ENCODE peak calls at places on chromosomes 1 and 21, in eight cellular contexts. U is CD8-positive, alpha-beta T cell; T is activated CD8-positive, alpha-beta memory T cell treated with anti-CD3 and anti-CD28 coated beads for 24 hours; F is psoas muscle; V is globus pallidus; S is MV-4-11; Z is activated CD4-positive, alpha-beta T cell treated with anti-CD3 and anti-CD28 coated beads for 4 hours; L is AG08395. N is an unnamed sample.

GRCh38 chr21:46667191-46667734 is 31.8 kb downstream of the PRMT2 start:
- DNase-seq in U (no peak), T (peak; percentile 71), F (peak; percentile 44), V (no peak), S (no peak), Z (no peak), L (peak; percentile 9), N (peak; percentile 27)

GRCh38 chr1:201702936-201703335 is 126.0 kb upstream of the IPO9 start:
- DNase-seq in U (no peak), T (no peak), F (no peak), V (no peak), S (no peak), Z (no peak), L (no peak), N (no peak)

GRCh38 chr1:193438312-193438711 is 251.9 kb upstream of the B3GALT2 start:
- DNase-seq in U (no peak), T (no peak), F (no peak), V (no peak), S (no peak), Z (no peak), L (no peak), N (no peak)

GRCh38 chr1:214386747-214387146 is 105.8 kb downstream of the SMYD2 start:
- DNase-seq in U (no peak), T (no peak), F (peak; percentile 65), V (no peak), S (peak; percentile 41), Z (no peak), L (peak; percentile 53), N (no peak)

GRCh38 chr1:206507395-206508129 is at the start of gene RASSF5:
- DNase-seq in U (peak; percentile 83), T (peak; percentile 93), F (peak; percentile 84), V (no peak), S (peak; percentile 54), Z (peak; percentile 76), L (peak; percentile 79), N (peak; percentile 83)

GRCh38 chr1:202160377-202160940 is at the start of gene PTPN7:
- DNase-seq in U (peak; percentile 86), T (peak; percentile 93), F (no peak), V (no peak), S (peak; percentile 74), Z (peak; percentile 92), L (no peak), N (peak; percentile 86)

GRCh38 chr1:201649776-201650607 is 111.1 kb downstream of the NAV1 start:
- DNase-seq in U (no peak), T (no peak), F (peak; percentile 87), V (peak; percentile 77), S (peak; percentile 37), Z (no peak), L (peak; percentile 63), N (peak; percentile 2)

GRCh38 chr1:199282910-199283309 is 644.1 kb downstream of the PTPRC start:
- DNase-seq in U (no peak), T (no peak), F (no peak), V (no peak), S (peak; percentile 36), Z (no peak), L (no peak), N (no peak)

GRCh38 chr21:41593784-41594138 is 85.8 kb upstream of the TMPRSS2 start:
- DNase-seq in U (no peak), T (no peak), F (no peak), V (no peak), S (no peak), Z (no peak), L (no peak), N (no peak)

GRCh38 chr21:27298465-27298864 is 331.6 kb upstream of the ADAMTS5 start:
- DNase-seq in U (no peak), T (no peak), F (no peak), V (no peak), S (no peak), Z (no peak), L (no peak), N (no peak)

GRCh38 chr21:45824546-45825208 is 156.9 kb upstream of the COL6A1 start:
- DNase-seq in U (no peak), T (peak; percentile 54), F (no peak), V (no peak), S (no peak), Z (no peak), L (no peak), N (no peak)

GRCh38 chr1:160064164-160064563 is 5.8 kb downstream of the KCNJ10 start:
- DNase-seq in U (no peak), T (no peak), F (no peak), V (no peak), S (peak; percentile 13), Z (no peak), L (no peak), N (no peak)

GRCh38 chr1:23007106-23007505 is 8.5 kb downstream of the TEX46 start:
- DNase-seq in U (no peak), T (no peak), F (no peak), V (no peak), S (no peak), Z (no peak), L (no peak), N (no peak)

GRCh38 chr1:156727914-156728598 is at the start of gene METTL25B:
- DNase-seq in U (peak; percentile 72), T (peak; percentile 91), F (peak; percentile 92), V (peak; percentile 70), S (peak; percentile 78), Z (no peak), L (peak; percentile 84), N (peak; percentile 83)

GRCh38 chr21:41289431-41289830 is 27.2 kb upstream of the FAM3B start:
- DNase-seq in U (no peak), T (no peak), F (no peak), V (no peak), S (no peak), Z (no peak), L (no peak), N (no peak)

GRCh38 chr1:1300352-1300739 is 7.4 kb downstream of the ACAP3 start:
- DNase-seq in U (no peak), T (no peak), F (no peak), V (no peak), S (no peak), Z (no peak), L (no peak), N (no peak)

GRCh38 chr1:114700026-114700600 is 4.8 kb upstream of the AMPD1 start:
- DNase-seq in U (no peak), T (no peak), F (no peak), V (no peak), S (no peak), Z (no peak), L (peak; percentile 40), N (no peak)

GRCh38 chr1:87159378-87159915 is 169.2 kb upstream of the LMO4 start:
- DNase-seq in U (no peak), T (no peak), F (no peak), V (no peak), S (no peak), Z (no peak), L (no peak), N (no peak)

GRCh38 chr1:24705260-24706073 is 39.8 kb upstream of the CLIC4 start:
- DNase-seq in U (no peak), T (no peak), F (peak; percentile 82), V (peak; percentile 95), S (peak; percentile 95), Z (no peak), L (no peak), N (peak; percentile 14)

GRCh38 chr1:68975534-68975933 is 478.7 kb upstream of the DEPDC1 start:
- DNase-seq in U (no peak), T (no peak), F (no peak), V (no peak), S (no peak), Z (no peak), L (no peak), N (no peak)

GRCh38 chr1:28646040-28646439 is 2.4 kb upstream of the RNU11 start:
- DNase-seq in U (no peak), T (no peak), F (no peak), V (no peak), S (no peak), Z (no peak), L (no peak), N (no peak)

GRCh38 chr1:182291584-182292192 is 99.9 kb downstream of the GLUL start:
- DNase-seq in U (no peak), T (no peak), F (peak; percentile 63), V (no peak), S (no peak), Z (no peak), L (no peak), N (no peak)

GRCh38 chr1:51920130-51920529 is 41.6 kb upstream of the NRDC start:
- DNase-seq in U (no peak), T (no peak), F (no peak), V (no peak), S (no peak), Z (no peak), L (no peak), N (no peak)

GRCh38 chr1:912740-913301 is 10.9 kb upstream of the SAMD11 start:
- DNase-seq in U (no peak), T (no peak), F (peak; percentile 51), V (no peak), S (peak; percentile 40), Z (no peak), L (peak; percentile 41), N (no peak)

GRCh38 chr21:44985441-44986401 is 45.9 kb downstream of the SLX9 start:
- DNase-seq in U (no peak), T (no peak), F (peak; percentile 51), V (no peak), S (no peak), Z (no peak), L (no peak), N (no peak)

GRCh38 chr1:242140871-242141270 is 142.0 kb upstream of the MAP1LC3C start:
- DNase-seq in U (no peak), T (no peak), F (no peak), V (no peak), S (no peak), Z (no peak), L (peak; percentile 24), N (no peak)

GRCh38 chr1:151196292-151196800 is 2.0 kb upstream of the PIP5K1A start:
- DNase-seq in U (peak; percentile 53), T (no peak), F (peak; percentile 52), V (peak; percentile 78), S (peak; percentile 83), Z (peak; percentile 47), L (peak; percentile 61), N (no peak)

GRCh38 chr1:235739631-235740030 is 90.0 kb upstream of the GNG4 start:
- DNase-seq in U (no peak), T (no peak), F (no peak), V (no peak), S (no peak), Z (no peak), L (no peak), N (no peak)

GRCh38 chr1:203871114-203871875 is 9.9 kb downstream of the SNRPE start:
- DNase-seq in U (no peak), T (no peak), F (no peak), V (peak; percentile 77), S (peak; percentile 42), Z (no peak), L (peak; percentile 93), N (no peak)

GRCh38 chr1:62212411-62212810 is 17.8 kb downstream of the L1TD1 start:
- DNase-seq in U (no peak), T (no peak), F (no peak), V (no peak), S (no peak), Z (no peak), L (no peak), N (no peak)

GRCh38 chr1:27598902-27599528 is 4.9 kb downstream of the AHDC1 start:
- DNase-seq in U (peak; percentile 38), T (peak; percentile 79), F (peak; percentile 82), V (peak; percentile 33), S (peak; percentile 44), Z (peak; percentile 62), L (peak; percentile 82), N (no peak)

N was measured in activated T-cell treated with anti-CD3 and anti-CD28 coated beads for 48 hours.